ENCODE peak calls at places on chromosomes 5 and 9, in nine cellular contexts. S is HepG2; Y is GM12878; U is body of pancreas; Q is CD8-positive, alpha-beta memory T cell; V is aorta; M is hepatocyte; D is PC-3; J is sigmoid colon. E is an unnamed sample.

GRCh38 chr9:129458155-129458661 is 162.7 kb downstream of the C9orf50 start:
- DNase-seq in S (peak; percentile 51), Y (peak; percentile 24), U (no peak), Q (peak; percentile 61), V (no peak), M (no peak), D (no peak), J (peak; percentile 80), E (no peak)

GRCh38 chr9:79592736-79593493 is 21.1 kb downstream of the TLE4 start:
- DNase-seq in S (no peak), Y (no peak), U (no peak), Q (peak; percentile 72), V (no peak), M (no peak), D (no peak), J (no peak), E (no peak)

GRCh38 chr9:104879555-104880318 is 48.2 kb downstream of the ABCA1 start:
- DNase-seq in S (no peak), Y (no peak), U (no peak), Q (no peak), V (no peak), M (no peak), D (no peak), J (no peak), E (no peak)

GRCh38 chr5:172769598-172770373 is 1.2 kb downstream of the DUSP1 start:
- DNase-seq in S (no peak), Y (no peak), U (peak; percentile 53), Q (peak; percentile 35), V (peak; percentile 72), M (peak; percentile 42), D (no peak), J (peak; percentile 84), E (peak; percentile 57)

GRCh38 chr5:143106175-143106574 is 297.3 kb downstream of the NR3C1 start:
- DNase-seq in S (peak; percentile 80), Y (no peak), U (peak; percentile 70), Q (no peak), V (no peak), M (peak; percentile 32), D (peak; percentile 52), J (no peak), E (peak; percentile 60)

GRCh38 chr9:95436416-95436815 is 80.4 kb downstream of the PTCH1 start:
- DNase-seq in S (no peak), Y (no peak), U (no peak), Q (no peak), V (no peak), M (no peak), D (no peak), J (no peak), E (no peak)

GRCh38 chr9:4262735-4263141 is 37.1 kb downstream of the GLIS3 start:
- DNase-seq in S (peak; percentile 76), Y (no peak), U (no peak), Q (no peak), V (no peak), M (peak; percentile 54), D (peak; percentile 88), J (no peak), E (no peak)

GRCh38 chr9:28866951-28867350 is 1293.7 kb upstream of the C9orf72 start:
- DNase-seq in S (no peak), Y (no peak), U (no peak), Q (no peak), V (no peak), M (no peak), D (no peak), J (no peak), E (no peak)

GRCh38 chr9:36798350-36799065 is 225.8 kb downstream of the MELK start:
- DNase-seq in S (peak; percentile 24), Y (no peak), U (no peak), Q (no peak), V (no peak), M (no peak), D (peak; percentile 48), J (no peak), E (no peak)

GRCh38 chr9:134891713-134892112 is 11.1 kb downstream of the FCN2 start:
- DNase-seq in S (no peak), Y (no peak), U (no peak), Q (no peak), V (no peak), M (no peak), D (no peak), J (no peak), E (no peak)

GRCh38 chr9:100066539-100066938 is 32.3 kb downstream of the ERP44 start:
- DNase-seq in S (no peak), Y (peak; percentile 25), U (no peak), Q (no peak), V (no peak), M (peak; percentile 9), D (no peak), J (no peak), E (no peak)

GRCh38 chr9:135779571-135779970 is 77.6 kb downstream of the KCNT1 start:
- DNase-seq in S (no peak), Y (no peak), U (no peak), Q (no peak), V (no peak), M (no peak), D (no peak), J (no peak), E (no peak)

GRCh38 chr5:128252794-128253193 is 169.2 kb downstream of the SLC12A2 start:
- DNase-seq in S (no peak), Y (no peak), U (no peak), Q (no peak), V (no peak), M (no peak), D (no peak), J (no peak), E (no peak)

GRCh38 chr5:141778211-141778610 is 96.2 kb upstream of the ARAP3 start:
- DNase-seq in S (no peak), Y (no peak), U (no peak), Q (no peak), V (no peak), M (peak; percentile 56), D (no peak), J (no peak), E (no peak)

GRCh38 chr5:139652788-139653241 is 4.7 kb downstream of the CXXC5 start:
- DNase-seq in S (no peak), Y (no peak), U (no peak), Q (no peak), V (no peak), M (no peak), D (no peak), J (no peak), E (no peak)

GRCh38 chr9:20732118-20732517 is 48.1 kb downstream of the FOCAD start:
- DNase-seq in S (no peak), Y (no peak), U (no peak), Q (no peak), V (no peak), M (no peak), D (peak; percentile 93), J (no peak), E (no peak)

GRCh38 chr9:4092793-4093709 is 206.8 kb downstream of the GLIS3 start:
- DNase-seq in S (no peak), Y (no peak), U (no peak), Q (no peak), V (peak; percentile 65), M (no peak), D (no peak), J (no peak), E (no peak)

GRCh38 chr5:174119386-174119785 is 73.9 kb downstream of the NSG2 start:
- DNase-seq in S (no peak), Y (no peak), U (no peak), Q (no peak), V (no peak), M (no peak), D (no peak), J (no peak), E (no peak)

GRCh38 chr5:42566658-42567313 is 143.5 kb downstream of the GHR start:
- DNase-seq in S (no peak), Y (no peak), U (peak; percentile 18), Q (no peak), V (no peak), M (no peak), D (no peak), J (no peak), E (no peak)

GRCh38 chr5:120604898-120605297 is 140.8 kb downstream of the PRR16 start:
- DNase-seq in S (no peak), Y (no peak), U (no peak), Q (no peak), V (no peak), M (no peak), D (peak; percentile 92), J (no peak), E (no peak)

GRCh38 chr9:137044502-137045177 is 1.3 kb downstream of the NPDC1 start:
- DNase-seq in S (no peak), Y (no peak), U (peak; percentile 62), Q (no peak), V (no peak), M (no peak), D (peak; percentile 45), J (no peak), E (no peak)
- H3K27ac ChIP-seq in S (no peak overlapping the region), Y (no peak overlapping the region), U (peak overlapping the region; percentile 25), Q (peak overlapping the region; percentile 24), V (no peak overlapping the region), M (no peak overlapping the region), D (no peak overlapping the region), J (peak overlapping the region; percentile 72), E (no peak overlapping the region)

GRCh38 chr9:114680266-114681011 is 1.6 kb downstream of the TEX48 start:
- DNase-seq in S (no peak), Y (no peak), U (no peak), Q (no peak), V (no peak), M (no peak), D (no peak), J (no peak), E (no peak)
- H3K4me3 ChIP-seq in S (no peak overlapping the region), Y (no peak overlapping the region), U (no peak overlapping the region), Q (no peak overlapping the region), V (no peak overlapping the region), M (no peak overlapping the region), D (no peak overlapping the region), J (no peak overlapping the region), E (no peak overlapping the region)

GRCh38 chr5:119417891-119418781 is 34.2 kb upstream of the HSD17B4 start:
- DNase-seq in S (no peak), Y (no peak), U (no peak), Q (no peak), V (no peak), M (no peak), D (peak; percentile 15), J (no peak), E (no peak)
- H3K27ac ChIP-seq in S (no peak overlapping the region), Y (no peak overlapping the region), U (no peak overlapping the region), Q (no peak overlapping the region), V (no peak overlapping the region), M (no peak overlapping the region), D (no peak overlapping the region), J (no peak overlapping the region), E (no peak overlapping the region)

DNA sequence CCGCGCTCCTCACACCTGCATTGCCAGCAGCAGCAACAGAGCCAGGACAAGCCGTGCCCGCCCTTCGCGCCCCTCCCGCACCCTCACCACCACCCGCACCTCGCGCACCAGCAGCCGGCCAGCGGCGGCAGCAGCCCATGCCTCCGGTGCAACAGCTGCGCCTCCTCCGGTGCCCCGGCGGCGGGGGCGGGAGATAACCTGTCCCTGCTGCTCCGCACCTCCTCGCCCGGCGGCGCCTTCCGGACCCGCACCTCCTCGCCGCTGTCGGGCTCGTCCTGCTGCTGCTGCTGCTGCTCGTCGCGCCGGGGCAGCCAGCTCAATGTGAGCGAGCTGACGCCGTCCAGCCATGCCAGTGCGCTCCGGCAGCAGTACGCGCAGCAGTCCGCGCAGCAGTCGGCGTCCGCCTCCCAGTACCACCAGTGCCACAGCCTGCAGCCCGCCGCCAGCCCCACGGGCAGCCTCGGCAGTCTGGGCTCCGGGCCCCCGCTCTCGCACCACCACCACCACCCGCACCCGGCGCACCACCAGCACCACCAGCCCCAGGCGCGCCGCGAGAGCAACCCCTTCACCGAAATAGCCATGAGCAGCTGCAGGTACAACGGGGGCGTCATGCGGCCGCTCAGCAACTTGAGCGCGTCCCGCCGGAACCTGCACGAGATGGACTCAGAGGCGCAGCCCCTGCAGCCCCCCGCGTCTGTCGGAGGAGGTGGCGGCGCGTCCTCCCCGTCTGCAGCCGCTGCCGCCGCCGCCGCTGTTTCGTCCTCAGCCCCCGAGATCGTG is 517 bp downstream of the KCNN2 start:
- DNase-seq in S (no peak), Y (no peak), U (no peak), Q (no peak), V (peak; percentile 38), M (peak; percentile 51), D (no peak), J (no peak), E (no peak)
- H3K4me3 ChIP-seq in S (no peak overlapping the region), Y (peak overlapping the region; percentile 32), U (peak overlapping the region; percentile 81), Q (no peak overlapping the region), V (peak overlapping the region; percentile 5), M (peak overlapping the region; percentile 59), D (peak overlapping the region; percentile 37), J (peak overlapping the region; percentile 54), E (peak overlapping the region; percentile 86)

E was measured in psoas muscle.